ENCODE peak calls at places on chromosomes 13 and 19, in eight cellular contexts. One of them, this sample, is unnamed.

GRCh38 chr19:49453757-49454248 is 778 bp downstream of the ALDH16A1 start:
- DNase-seq in MV-4-11: no peak
- DNase-seq in AG04450: no peak
- DNase-seq in mucosa of descending colon: no peak
- DNase-seq in T-helper 1 cell: no peak
- DNase-seq in activated T-cell treated with anti-CD3 and anti-CD28 coated beads, Interleukin-2, amount 50 U/mL, for 24 hours: no peak
- DNase-seq in brain microvascular endothelial cell: no peak
- DNase-seq in stimulated activated CD4-positive, alpha-beta T cell treated with anti-CD3 and anti-CD28 coated beads, Interleukin-4, amount 100 ng/mL, for 24 hours: no peak
- DNase-seq in this sample: no peak

GRCh38 chr19:18596752-18597157 is 8.2 kb downstream of the REX1BD start:
- DNase-seq in MV-4-11: peak; percentile 82
- DNase-seq in AG04450: no peak
- DNase-seq in mucosa of descending colon: peak; percentile 66
- DNase-seq in T-helper 1 cell: no peak
- DNase-seq in activated T-cell treated with anti-CD3 and anti-CD28 coated beads, Interleukin-2, amount 50 U/mL, for 24 hours: peak; percentile 40
- DNase-seq in brain microvascular endothelial cell: no peak
- DNase-seq in stimulated activated CD4-positive, alpha-beta T cell treated with anti-CD3 and anti-CD28 coated beads, Interleukin-4, amount 100 ng/mL, for 24 hours: no peak
- DNase-seq in this sample: no peak

GRCh38 chr19:44731081-44731480 is 17.4 kb upstream of the BCL3 start:
- DNase-seq in MV-4-11: no peak
- DNase-seq in AG04450: no peak
- DNase-seq in mucosa of descending colon: no peak
- DNase-seq in T-helper 1 cell: no peak
- DNase-seq in activated T-cell treated with anti-CD3 and anti-CD28 coated beads, Interleukin-2, amount 50 U/mL, for 24 hours: no peak
- DNase-seq in brain microvascular endothelial cell: no peak
- DNase-seq in stimulated activated CD4-positive, alpha-beta T cell treated with anti-CD3 and anti-CD28 coated beads, Interleukin-4, amount 100 ng/mL, for 24 hours: no peak
- DNase-seq in this sample: no peak

GRCh38 chr13:19862511-19863313 is 737 bp downstream of the ZMYM5 start:
- DNase-seq in MV-4-11: peak; percentile 48
- DNase-seq in AG04450: no peak
- DNase-seq in mucosa of descending colon: peak; percentile 60
- DNase-seq in T-helper 1 cell: peak; percentile 56
- DNase-seq in activated T-cell treated with anti-CD3 and anti-CD28 coated beads, Interleukin-2, amount 50 U/mL, for 24 hours: peak; percentile 71
- DNase-seq in brain microvascular endothelial cell: peak; percentile 1
- DNase-seq in stimulated activated CD4-positive, alpha-beta T cell treated with anti-CD3 and anti-CD28 coated beads, Interleukin-4, amount 100 ng/mL, for 24 hours: peak; percentile 43
- DNase-seq in this sample: no peak

GRCh38 chr19:5326986-5327623 is 13.5 kb downstream of the PTPRS start:
- DNase-seq in MV-4-11: no peak
- DNase-seq in AG04450: no peak
- DNase-seq in mucosa of descending colon: no peak
- DNase-seq in T-helper 1 cell: no peak
- DNase-seq in activated T-cell treated with anti-CD3 and anti-CD28 coated beads, Interleukin-2, amount 50 U/mL, for 24 hours: no peak
- DNase-seq in brain microvascular endothelial cell: no peak
- DNase-seq in stimulated activated CD4-positive, alpha-beta T cell treated with anti-CD3 and anti-CD28 coated beads, Interleukin-4, amount 100 ng/mL, for 24 hours: no peak
- DNase-seq in this sample: no peak

GRCh38 chr19:34336781-34337271 is 28.2 kb upstream of the GPI start:
- DNase-seq in MV-4-11: peak; percentile 29
- DNase-seq in AG04450: no peak
- DNase-seq in mucosa of descending colon: no peak
- DNase-seq in T-helper 1 cell: peak; percentile 37
- DNase-seq in activated T-cell treated with anti-CD3 and anti-CD28 coated beads, Interleukin-2, amount 50 U/mL, for 24 hours: no peak
- DNase-seq in brain microvascular endothelial cell: no peak
- DNase-seq in stimulated activated CD4-positive, alpha-beta T cell treated with anti-CD3 and anti-CD28 coated beads, Interleukin-4, amount 100 ng/mL, for 24 hours: peak; percentile 67
- DNase-seq in this sample: no peak

GRCh38 chr13:43122706-43123268 is 99.4 kb downstream of the DNAJC15 start:
- DNase-seq in MV-4-11: no peak
- DNase-seq in AG04450: no peak
- DNase-seq in mucosa of descending colon: no peak
- DNase-seq in T-helper 1 cell: no peak
- DNase-seq in activated T-cell treated with anti-CD3 and anti-CD28 coated beads, Interleukin-2, amount 50 U/mL, for 24 hours: no peak
- DNase-seq in brain microvascular endothelial cell: no peak
- DNase-seq in stimulated activated CD4-positive, alpha-beta T cell treated with anti-CD3 and anti-CD28 coated beads, Interleukin-4, amount 100 ng/mL, for 24 hours: no peak
- DNase-seq in this sample: no peak

GRCh38 chr13:34086281-34086680 is 268.3 kb downstream of the RFC3 start:
- DNase-seq in MV-4-11: no peak
- DNase-seq in AG04450: no peak
- DNase-seq in mucosa of descending colon: no peak
- DNase-seq in T-helper 1 cell: no peak
- DNase-seq in activated T-cell treated with anti-CD3 and anti-CD28 coated beads, Interleukin-2, amount 50 U/mL, for 24 hours: no peak
- DNase-seq in brain microvascular endothelial cell: no peak
- DNase-seq in stimulated activated CD4-positive, alpha-beta T cell treated with anti-CD3 and anti-CD28 coated beads, Interleukin-4, amount 100 ng/mL, for 24 hours: no peak
- DNase-seq in this sample: no peak

GRCh38 chr19:56840452-56841193 is at the start of the genes PEG3 and ZIM2:
- DNase-seq in MV-4-11: no peak
- DNase-seq in AG04450: no peak
- DNase-seq in mucosa of descending colon: peak; percentile 52
- DNase-seq in T-helper 1 cell: no peak
- DNase-seq in activated T-cell treated with anti-CD3 and anti-CD28 coated beads, Interleukin-2, amount 50 U/mL, for 24 hours: no peak
- DNase-seq in brain microvascular endothelial cell: no peak
- DNase-seq in stimulated activated CD4-positive, alpha-beta T cell treated with anti-CD3 and anti-CD28 coated beads, Interleukin-4, amount 100 ng/mL, for 24 hours: no peak
- DNase-seq in this sample: no peak

GRCh38 chr19:14198384-14199376 is 7.3 kb downstream of the ADGRL1 start:
- DNase-seq in MV-4-11: peak; percentile 65
- DNase-seq in AG04450: no peak
- DNase-seq in mucosa of descending colon: no peak
- DNase-seq in T-helper 1 cell: no peak
- DNase-seq in activated T-cell treated with anti-CD3 and anti-CD28 coated beads, Interleukin-2, amount 50 U/mL, for 24 hours: no peak
- DNase-seq in brain microvascular endothelial cell: no peak
- DNase-seq in stimulated activated CD4-positive, alpha-beta T cell treated with anti-CD3 and anti-CD28 coated beads, Interleukin-4, amount 100 ng/mL, for 24 hours: no peak
- DNase-seq in this sample: no peak

GRCh38 chr19:48806818-48807589 is 3.8 kb downstream of the BCAT2 start:
- DNase-seq in MV-4-11: no peak
- DNase-seq in AG04450: no peak
- DNase-seq in mucosa of descending colon: peak; percentile 63
- DNase-seq in T-helper 1 cell: no peak
- DNase-seq in activated T-cell treated with anti-CD3 and anti-CD28 coated beads, Interleukin-2, amount 50 U/mL, for 24 hours: no peak
- DNase-seq in brain microvascular endothelial cell: no peak
- DNase-seq in stimulated activated CD4-positive, alpha-beta T cell treated with anti-CD3 and anti-CD28 coated beads, Interleukin-4, amount 100 ng/mL, for 24 hours: no peak
- DNase-seq in this sample: no peak

GRCh38 chr13:37109080-37109678 is 3.7 kb upstream of the CSNK1A1L start:
- DNase-seq in MV-4-11: no peak
- DNase-seq in AG04450: peak; percentile 10
- DNase-seq in mucosa of descending colon: no peak
- DNase-seq in T-helper 1 cell: peak; percentile 2
- DNase-seq in activated T-cell treated with anti-CD3 and anti-CD28 coated beads, Interleukin-2, amount 50 U/mL, for 24 hours: no peak
- DNase-seq in brain microvascular endothelial cell: peak; percentile 68
- DNase-seq in stimulated activated CD4-positive, alpha-beta T cell treated with anti-CD3 and anti-CD28 coated beads, Interleukin-4, amount 100 ng/mL, for 24 hours: no peak
- DNase-seq in this sample: no peak

GRCh38 chr13:108572782-108573211 is 56.6 kb upstream of the MYO16 start:
- DNase-seq in MV-4-11: no peak
- DNase-seq in AG04450: no peak
- DNase-seq in mucosa of descending colon: no peak
- DNase-seq in T-helper 1 cell: no peak
- DNase-seq in activated T-cell treated with anti-CD3 and anti-CD28 coated beads, Interleukin-2, amount 50 U/mL, for 24 hours: no peak
- DNase-seq in brain microvascular endothelial cell: no peak
- DNase-seq in stimulated activated CD4-positive, alpha-beta T cell treated with anti-CD3 and anti-CD28 coated beads, Interleukin-4, amount 100 ng/mL, for 24 hours: no peak
- DNase-seq in this sample: no peak

GRCh38 chr19:5557691-5558090 is 10.1 kb downstream of the TINCR start:
- DNase-seq in MV-4-11: no peak
- DNase-seq in AG04450: no peak
- DNase-seq in mucosa of descending colon: no peak
- DNase-seq in T-helper 1 cell: no peak
- DNase-seq in activated T-cell treated with anti-CD3 and anti-CD28 coated beads, Interleukin-2, amount 50 U/mL, for 24 hours: no peak
- DNase-seq in brain microvascular endothelial cell: no peak
- DNase-seq in stimulated activated CD4-positive, alpha-beta T cell treated with anti-CD3 and anti-CD28 coated beads, Interleukin-4, amount 100 ng/mL, for 24 hours: no peak
- DNase-seq in this sample: no peak

GRCh38 chr13:67238277-67238859 is 8.2 kb upstream of the PCDH9 start:
- DNase-seq in MV-4-11: peak; percentile 23
- DNase-seq in AG04450: no peak
- DNase-seq in mucosa of descending colon: no peak
- DNase-seq in T-helper 1 cell: peak; percentile 17
- DNase-seq in activated T-cell treated with anti-CD3 and anti-CD28 coated beads, Interleukin-2, amount 50 U/mL, for 24 hours: no peak
- DNase-seq in brain microvascular endothelial cell: no peak
- DNase-seq in stimulated activated CD4-positive, alpha-beta T cell treated with anti-CD3 and anti-CD28 coated beads, Interleukin-4, amount 100 ng/mL, for 24 hours: no peak
- DNase-seq in this sample: no peak

GRCh38 chr13:45548281-45548680 is 67.3 kb downstream of the ERICH6B start:
- DNase-seq in MV-4-11: no peak
- DNase-seq in AG04450: no peak
- DNase-seq in mucosa of descending colon: no peak
- DNase-seq in T-helper 1 cell: no peak
- DNase-seq in activated T-cell treated with anti-CD3 and anti-CD28 coated beads, Interleukin-2, amount 50 U/mL, for 24 hours: no peak
- DNase-seq in brain microvascular endothelial cell: no peak
- DNase-seq in stimulated activated CD4-positive, alpha-beta T cell treated with anti-CD3 and anti-CD28 coated beads, Interleukin-4, amount 100 ng/mL, for 24 hours: no peak
- DNase-seq in this sample: no peak

GRCh38 chr19:53980553-53981407 is 10.7 kb upstream of the CACNG6 start:
- DNase-seq in MV-4-11: no peak
- DNase-seq in AG04450: no peak
- DNase-seq in mucosa of descending colon: no peak
- DNase-seq in T-helper 1 cell: no peak
- DNase-seq in activated T-cell treated with anti-CD3 and anti-CD28 coated beads, Interleukin-2, amount 50 U/mL, for 24 hours: no peak
- DNase-seq in brain microvascular endothelial cell: peak; percentile 70
- DNase-seq in stimulated activated CD4-positive, alpha-beta T cell treated with anti-CD3 and anti-CD28 coated beads, Interleukin-4, amount 100 ng/mL, for 24 hours: no peak
- DNase-seq in this sample: no peak

GRCh38 chr19:54138777-54139256 is 1.3 kb downstream of the CNOT3 start:
- DNase-seq in MV-4-11: no peak
- DNase-seq in AG04450: no peak
- DNase-seq in mucosa of descending colon: no peak
- DNase-seq in T-helper 1 cell: no peak
- DNase-seq in activated T-cell treated with anti-CD3 and anti-CD28 coated beads, Interleukin-2, amount 50 U/mL, for 24 hours: peak; percentile 63
- DNase-seq in brain microvascular endothelial cell: no peak
- DNase-seq in stimulated activated CD4-positive, alpha-beta T cell treated with anti-CD3 and anti-CD28 coated beads, Interleukin-4, amount 100 ng/mL, for 24 hours: peak; percentile 47
- DNase-seq in this sample: no peak

GRCh38 chr19:11814707-11815050 is 606 bp downstream of the ZNF440 start:
- DNase-seq in MV-4-11: no peak
- DNase-seq in AG04450: no peak
- DNase-seq in mucosa of descending colon: no peak
- DNase-seq in T-helper 1 cell: no peak
- DNase-seq in activated T-cell treated with anti-CD3 and anti-CD28 coated beads, Interleukin-2, amount 50 U/mL, for 24 hours: no peak
- DNase-seq in brain microvascular endothelial cell: peak; percentile 32
- DNase-seq in stimulated activated CD4-positive, alpha-beta T cell treated with anti-CD3 and anti-CD28 coated beads, Interleukin-4, amount 100 ng/mL, for 24 hours: no peak
- DNase-seq in this sample: no peak

GRCh38 chr19:495440-496332 is 600 bp upstream of the MADCAM1 start:
- DNase-seq in MV-4-11: no peak
- DNase-seq in AG04450: no peak
- DNase-seq in mucosa of descending colon: no peak
- DNase-seq in T-helper 1 cell: peak; percentile 58
- DNase-seq in activated T-cell treated with anti-CD3 and anti-CD28 coated beads, Interleukin-2, amount 50 U/mL, for 24 hours: peak; percentile 68
- DNase-seq in brain microvascular endothelial cell: peak; percentile 11
- DNase-seq in stimulated activated CD4-positive, alpha-beta T cell treated with anti-CD3 and anti-CD28 coated beads, Interleukin-4, amount 100 ng/mL, for 24 hours: peak; percentile 40
- DNase-seq in this sample: no peak

GRCh38 chr13:45392811-45393210 is 25.4 kb downstream of the SLC25A30 start:
- DNase-seq in MV-4-11: no peak
- DNase-seq in AG04450: no peak
- DNase-seq in mucosa of descending colon: no peak
- DNase-seq in T-helper 1 cell: no peak
- DNase-seq in activated T-cell treated with anti-CD3 and anti-CD28 coated beads, Interleukin-2, amount 50 U/mL, for 24 hours: no peak
- DNase-seq in brain microvascular endothelial cell: no peak
- DNase-seq in stimulated activated CD4-positive, alpha-beta T cell treated with anti-CD3 and anti-CD28 coated beads, Interleukin-4, amount 100 ng/mL, for 24 hours: no peak
- DNase-seq in this sample: no peak

GRCh38 chr13:72194531-72194930 is 327.5 kb upstream of the DACH1 start:
- DNase-seq in MV-4-11: no peak
- DNase-seq in AG04450: no peak
- DNase-seq in mucosa of descending colon: peak; percentile 72
- DNase-seq in T-helper 1 cell: no peak
- DNase-seq in activated T-cell treated with anti-CD3 and anti-CD28 coated beads, Interleukin-2, amount 50 U/mL, for 24 hours: no peak
- DNase-seq in brain microvascular endothelial cell: no peak
- DNase-seq in stimulated activated CD4-positive, alpha-beta T cell treated with anti-CD3 and anti-CD28 coated beads, Interleukin-4, amount 100 ng/mL, for 24 hours: no peak
- DNase-seq in this sample: no peak

GRCh38 chr19:42284066-42284501 is 15.0 kb downstream of the CIC start:
- DNase-seq in MV-4-11: peak; percentile 70
- DNase-seq in AG04450: peak; percentile 39
- DNase-seq in mucosa of descending colon: peak; percentile 89
- DNase-seq in T-helper 1 cell: peak; percentile 79
- DNase-seq in activated T-cell treated with anti-CD3 and anti-CD28 coated beads, Interleukin-2, amount 50 U/mL, for 24 hours: no peak
- DNase-seq in brain microvascular endothelial cell: no peak
- DNase-seq in stimulated activated CD4-positive, alpha-beta T cell treated with anti-CD3 and anti-CD28 coated beads, Interleukin-4, amount 100 ng/mL, for 24 hours: peak; percentile 76
- DNase-seq in this sample: no peak

GRCh38 chr19:39329948-39330347 is 5.9 kb downstream of the GMFG start:
- DNase-seq in MV-4-11: no peak
- DNase-seq in AG04450: no peak
- DNase-seq in mucosa of descending colon: no peak
- DNase-seq in T-helper 1 cell: no peak
- DNase-seq in activated T-cell treated with anti-CD3 and anti-CD28 coated beads, Interleukin-2, amount 50 U/mL, for 24 hours: no peak
- DNase-seq in brain microvascular endothelial cell: no peak
- DNase-seq in stimulated activated CD4-positive, alpha-beta T cell treated with anti-CD3 and anti-CD28 coated beads, Interleukin-4, amount 100 ng/mL, for 24 hours: no peak
- DNase-seq in this sample: no peak

GRCh38 chr13:41179593-41180250 is 14.6 kb downstream of the KBTBD7 start:
- DNase-seq in MV-4-11: no peak
- DNase-seq in AG04450: no peak
- DNase-seq in mucosa of descending colon: no peak
- DNase-seq in T-helper 1 cell: no peak
- DNase-seq in activated T-cell treated with anti-CD3 and anti-CD28 coated beads, Interleukin-2, amount 50 U/mL, for 24 hours: no peak
- DNase-seq in brain microvascular endothelial cell: no peak
- DNase-seq in stimulated activated CD4-positive, alpha-beta T cell treated with anti-CD3 and anti-CD28 coated beads, Interleukin-4, amount 100 ng/mL, for 24 hours: no peak
- DNase-seq in this sample: no peak

GRCh38 chr13:67101730-67102467 is 128.2 kb downstream of the PCDH9 start:
- DNase-seq in MV-4-11: no peak
- DNase-seq in AG04450: no peak
- DNase-seq in mucosa of descending colon: no peak
- DNase-seq in T-helper 1 cell: no peak
- DNase-seq in activated T-cell treated with anti-CD3 and anti-CD28 coated beads, Interleukin-2, amount 50 U/mL, for 24 hours: no peak
- DNase-seq in brain microvascular endothelial cell: no peak
- DNase-seq in stimulated activated CD4-positive, alpha-beta T cell treated with anti-CD3 and anti-CD28 coated beads, Interleukin-4, amount 100 ng/mL, for 24 hours: no peak
- DNase-seq in this sample: no peak

GRCh38 chr19:18044825-18045304 is 36.9 kb downstream of the ARRDC2 start:
- DNase-seq in MV-4-11: peak; percentile 97
- DNase-seq in AG04450: no peak
- DNase-seq in mucosa of descending colon: peak; percentile 92
- DNase-seq in T-helper 1 cell: peak; percentile 91
- DNase-seq in activated T-cell treated with anti-CD3 and anti-CD28 coated beads, Interleukin-2, amount 50 U/mL, for 24 hours: peak; percentile 89
- DNase-seq in brain microvascular endothelial cell: peak; percentile 62
- DNase-seq in stimulated activated CD4-positive, alpha-beta T cell treated with anti-CD3 and anti-CD28 coated beads, Interleukin-4, amount 100 ng/mL, for 24 hours: peak; percentile 91
- DNase-seq in this sample: no peak